ENCODE peak calls at places on chromosomes 4 and X, in four cellular contexts. A is WERI-Rb-1, U is H54, Q is OCI-LY7. K is an unnamed sample.

GRCh38 chr4:7266525-7267292 is 74.4 kb downstream of the SORCS2 start:
- DNase-seq in A (no peak), U (peak), Q (no peak), K (no peak)

GRCh38 chr4:148072789-148073188 is 340.9 kb downstream of the ARHGAP10 start:
- DNase-seq in A (no peak), U (no peak), Q (no peak), K (no peak)

GRCh38 chr4:71186566-71187398 is 152.0 kb upstream of the SLC4A4 start:
- DNase-seq in U (no peak), A (peak), Q (no peak), K (no peak)

GRCh38 chr4:151690164-151690856 is 70.5 kb downstream of the GATB start:
- DNase-seq in U (no peak), Q (no peak), A (peak), K (no peak)

GRCh38 chr4:70991596-70991995 is 1.9 kb upstream of the DCK start:
- DNase-seq in Q (no peak), U (no peak), A (no peak), K (no peak)

GRCh38 chr4:88533088-88533790 is 9.7 kb upstream of the PYURF start:
- DNase-seq in Q (no peak), U (no peak), A (no peak), K (no peak)

GRCh38 chrX:71989768-71990167 is 79.1 kb downstream of the NHSL2 start:
- DNase-seq in Q (no peak), U (no peak), A (no peak), K (peak)

GRCh38 chr4:88830576-88830975 is 132.9 kb upstream of the NAP1L5 start:
- DNase-seq in U (no peak), Q (no peak), A (no peak), K (no peak)

GRCh38 chr4:169256856-169257756 is 13.7 kb downstream of the SH3RF1 start:
- DNase-seq in Q (no peak), A (no peak), U (no peak), K (no peak)